ENCODE peak calls at places on chromosomes 12 and 14, in seven cellular contexts. H is CD4-positive, alpha-beta memory T cell; S is small intestine; T is thoracic aorta; W is gastrocnemius medialis; F is body of pancreas; N is prostate gland. D is an unnamed sample. For H3K27me3 and H3K4me1, the result is how much of the 10 kb centered on the place peaks cover.

GRCh38 chr12:10632226-10632625 is 18.8 kb upstream of the MAGOHB start:
- DNase-seq in W (no peak), H (no peak), S (no peak), T (no peak), N (no peak), F (no peak), D (no peak)

GRCh38 chr12:17322090-17322489 is 716.1 kb upstream of the LMO3 start:
- DNase-seq in H (no peak), T (no peak), N (no peak), W (no peak), F (no peak), S (no peak), D (no peak)

GRCh38 chr12:114655934-114656697 is 27.9 kb downstream of the TBX3 start:
- DNase-seq in H (no peak), F (peak), T (no peak), N (peak), S (peak), W (no peak), D (no peak)

GRCh38 chr12:6229823-6230222 is 29.6 kb downstream of the CD9 start:
- DNase-seq in W (peak), S (peak), T (peak), F (peak), N (peak), H (no peak), D (no peak)

GRCh38 chr14:89576132-89576923 is 159.3 kb upstream of the FOXN3 start:
- DNase-seq in F (no peak), W (no peak), S (no peak), H (no peak), N (no peak), T (no peak), D (no peak)

GRCh38 chr12:4865246-4865645 is 44.5 kb upstream of the KCNA1 start:
- DNase-seq in T (no peak), N (no peak), H (no peak), S (no peak), F (no peak), W (no peak), D (no peak)

GRCh38 chr14:54593860-54594259 is 26.9 kb downstream of the SAMD4A start:
- DNase-seq in N (no peak), W (no peak), H (no peak), T (no peak), S (no peak), F (no peak), D (no peak)

GRCh38 chr14:55327179-55327578 is 56.0 kb downstream of the FBXO34 start:
- DNase-seq in F (no peak), T (no peak), N (no peak), H (no peak), W (no peak), S (no peak), D (no peak)

GRCh38 chr14:96203635-96204034 is 1.0 kb upstream of the BDKRB2 start:
- DNase-seq in W (no peak), F (peak), H (no peak), S (peak), N (no peak), T (no peak), D (no peak)

GRCh38 chr14:80269338-80269935 is 58.1 kb upstream of the DIO2 start:
- DNase-seq in S (no peak), T (no peak), W (no peak), H (no peak), F (no peak), N (no peak), D (no peak)

GRCh38 chr12:71441350-71441748 is 1.8 kb downstream of the LGR5 start:
- DNase-seq in T (no peak), H (no peak), F (no peak), S (no peak), W (no peak), N (no peak), D (no peak)

GRCh38 chr12:32431025-32431424 is 31.7 kb downstream of the FGD4 start:
- DNase-seq in N (no peak), S (no peak), W (no peak), F (no peak), T (no peak), H (no peak), D (no peak)

GRCh38 chr12:67517181-67517887 is 131.2 kb upstream of the DYRK2 start:
- DNase-seq in N (peak), T (no peak), W (no peak), H (no peak), S (no peak), F (peak), D (no peak)

GRCh38 chr12:44852483-44852882 is 23.6 kb downstream of the NELL2 start:
- DNase-seq in H (no peak), N (no peak), S (no peak), W (no peak), F (no peak), T (no peak), D (no peak)

GRCh38 chr14:34466691-34467090 is 4.7 kb upstream of the SPTSSA start:
- DNase-seq in N (no peak), F (no peak), W (no peak), S (no peak), H (no peak), T (no peak), D (no peak)

GRCh38 chr14:22339277-22339676 is 249.7 kb downstream of the DAD1 start:
- DNase-seq in S (no peak), N (no peak), W (peak), F (peak), T (no peak), H (no peak), D (no peak)

GRCh38 chr12:69097619-69098368 is 141.6 kb upstream of the CPSF6 start:
- DNase-seq in S (no peak), W (no peak), T (no peak), N (no peak), F (no peak), H (no peak), D (no peak)

GRCh38 chr14:106883218-106883692 is 1356.9 kb downstream of the TMEM121 start:
- DNase-seq in T (no peak), W (no peak), F (no peak), N (no peak), H (no peak), S (no peak), D (peak)

GRCh38 chr12:6774557-6775062 is 2.3 kb downstream of the LAG3 start:
- DNase-seq in H (peak), F (no peak), N (no peak), S (peak), T (no peak), W (no peak), D (peak)

GRCh38 chr12:54683388-54683787 is 35.2 kb upstream of the DCD start:
- DNase-seq in N (no peak), S (no peak), W (no peak), H (no peak), T (no peak), F (no peak), D (no peak)
- H3K27me3 ChIP-seq in N (under half), S (under half), W (under half), H (under half), T (under half), F (under half), D (under half)

GRCh38 chr14:105841022-105842009 is 314.9 kb downstream of the TMEM121 start:
- DNase-seq in T (no peak), S (no peak), F (no peak), W (no peak), N (no peak), H (no peak), D (no peak)

GRCh38 chr14:105838107-105838506 is 311.7 kb downstream of the TMEM121 start:
- DNase-seq in H (no peak), S (no peak), F (no peak), W (no peak), T (no peak), N (no peak), D (no peak)

GRCh38 chr14:105840266-105841021 is 314.1 kb downstream of the TMEM121 start:
- DNase-seq in N (no peak), T (no peak), W (no peak), F (no peak), H (no peak), S (no peak), D (no peak)

GRCh38 chr14:105838591-105839424 is 312.4 kb downstream of the TMEM121 start:
- DNase-seq in S (no peak), F (no peak), T (no peak), W (no peak), N (no peak), H (no peak), D (no peak)

DNA sequence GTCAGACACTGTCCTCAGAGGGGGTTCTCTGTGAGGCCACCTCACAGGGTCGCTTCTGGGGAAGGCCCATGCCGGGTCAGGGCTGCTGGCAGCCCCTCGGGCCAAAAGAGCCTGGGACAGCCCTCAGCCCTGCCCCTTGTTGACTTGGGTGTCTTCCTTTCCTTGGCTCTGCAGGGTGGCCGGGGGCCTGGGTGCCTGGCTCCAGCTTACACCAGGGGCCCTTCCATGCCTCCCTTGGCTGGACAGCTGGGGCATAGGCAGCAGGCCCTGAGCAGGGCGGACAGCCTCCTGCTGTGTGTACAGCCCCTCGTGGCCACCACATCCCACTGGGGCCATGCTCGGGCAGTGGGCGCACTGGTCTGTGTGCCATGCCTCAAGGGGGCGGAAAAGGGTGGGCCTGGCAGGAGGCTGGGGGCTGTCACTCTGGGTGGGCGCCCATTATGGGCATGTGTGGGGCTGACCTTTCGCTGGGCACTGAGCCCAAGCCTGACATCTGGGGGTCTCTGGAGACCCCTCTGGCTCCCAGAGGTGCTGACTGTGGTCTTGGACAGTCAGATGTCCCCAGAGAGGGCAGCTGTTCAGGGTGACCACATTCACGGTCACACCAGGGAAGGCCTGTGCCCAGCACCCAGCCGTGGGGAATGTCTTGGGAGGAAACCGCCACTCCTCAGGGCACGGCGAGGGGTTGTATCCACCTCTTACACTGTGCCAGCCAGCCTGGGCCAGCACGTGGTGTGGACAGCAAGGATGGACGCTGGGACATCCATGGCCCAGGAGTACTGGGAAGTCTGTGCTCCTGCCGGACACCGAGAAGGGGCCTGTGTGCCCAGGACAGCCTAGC is 313.3 kb downstream of the TMEM121 start:
- DNase-seq in T (no peak), H (no peak), N (no peak), W (no peak), S (no peak), F (no peak), D (no peak)
- H3K4me1 ChIP-seq in T (under half), H (under half), N (under half), W (under half), S (under half), F (under half), D (under half)

GRCh38 chr12:130683811-130684210 is 32.3 kb downstream of the RIMBP2 start:
- DNase-seq in H (no peak), T (no peak), N (no peak), F (no peak), W (no peak), S (no peak), D (no peak)
- H3K27me3 ChIP-seq in H (under half), T (under half), N (under half), F (under half), W (under half), S (under half), D (under half)

DNA sequence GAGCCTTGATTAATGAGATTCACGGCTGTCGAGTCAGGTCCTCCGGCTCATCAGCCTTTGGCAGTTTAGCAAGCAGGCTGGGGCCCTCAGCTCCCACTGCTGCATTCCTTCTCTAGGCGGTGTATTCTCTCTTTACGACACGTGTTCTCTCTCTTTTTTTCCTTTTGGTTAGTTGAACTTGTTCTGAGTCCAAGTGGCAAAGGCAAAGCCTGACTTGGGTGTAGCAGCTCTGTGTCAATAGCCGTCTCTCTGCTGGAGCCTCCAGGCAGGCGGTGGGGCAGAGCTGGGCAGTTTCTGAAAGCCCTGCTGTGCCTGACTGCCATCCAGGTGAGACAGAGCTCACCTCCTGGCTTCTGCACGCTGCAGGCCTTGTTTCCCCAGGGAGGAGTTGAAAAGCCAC is 46.6 kb downstream of the SUSD6 start:
- DNase-seq in N (peak), S (peak), W (no peak), F (peak), T (no peak), H (no peak), D (no peak)
- H3K4me1 ChIP-seq in N (under half), S (under half), W (under half), F (half or more), T (half or more), H (half or more), D (under half)

DNA sequence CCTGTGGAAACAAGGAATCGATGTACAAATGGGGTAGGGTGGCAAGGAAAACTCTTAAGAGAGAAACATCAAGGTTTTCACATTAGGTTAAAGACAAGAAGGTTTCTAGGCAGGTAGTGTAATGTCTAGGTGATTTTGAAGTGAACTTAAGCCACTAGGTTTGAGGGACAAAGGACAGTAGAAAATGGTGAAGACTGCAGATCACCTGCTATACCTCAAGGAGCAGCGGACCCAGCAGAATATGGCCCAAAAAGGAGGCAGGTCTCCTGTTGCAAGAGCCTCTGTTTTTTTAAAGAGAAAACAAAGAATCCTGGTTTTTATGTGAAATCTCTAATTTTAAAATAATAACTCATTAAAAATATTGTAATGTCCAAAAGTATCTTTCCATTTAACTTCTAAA is 178.1 kb downstream of the ACSS3 start:
- DNase-seq in F (no peak), W (no peak), N (no peak), T (no peak), S (no peak), H (no peak), D (no peak)
- H3K27me3 ChIP-seq in F (under half), W (under half), N (under half), T (under half), S (under half), H (under half), D (under half)

GRCh38 chr14:65206078-65206447 is 103.7 kb upstream of the MAX start:
- DNase-seq in T (no peak), N (no peak), F (no peak), S (no peak), W (no peak), H (no peak), D (no peak)
- H3K4me1 ChIP-seq in T (under half), N (under half), F (under half), S (under half), W (under half), H (half or more), D (under half)

DNA sequence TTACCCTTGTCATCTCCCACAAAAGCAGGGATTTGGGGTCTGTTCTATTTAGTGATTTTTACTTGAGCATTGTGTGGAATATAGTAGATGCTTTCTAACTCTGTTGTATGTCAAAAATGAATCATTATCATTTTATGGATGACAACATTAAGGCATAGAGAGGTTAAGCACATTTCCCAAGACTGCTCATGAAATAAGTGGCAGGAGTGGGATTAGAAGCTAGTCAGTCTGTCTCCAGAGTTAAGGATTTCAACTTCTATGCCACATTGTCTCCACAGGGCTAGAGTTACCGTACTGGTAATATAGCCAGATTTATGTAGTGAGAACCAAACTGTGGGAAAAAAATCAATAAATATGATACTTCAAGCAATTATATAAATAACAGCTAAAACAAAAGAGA is 170.6 kb upstream of the DCN start:
- DNase-seq in T (no peak), W (no peak), F (no peak), S (no peak), N (no peak), H (no peak), D (no peak)
- H3K27me3 ChIP-seq in T (under half), W (under half), F (under half), S (under half), N (under half), H (under half), D (under half)

GRCh38 chr14:69644814-69645213 is 33.4 kb downstream of the SUSD6 start:
- DNase-seq in T (no peak), F (no peak), S (peak), N (no peak), W (no peak), H (no peak), D (no peak)

GRCh38 chr14:69636718-69637480 is 25.5 kb downstream of the SUSD6 start:
- DNase-seq in F (no peak), S (peak), H (no peak), N (no peak), W (no peak), T (no peak), D (no peak)

GRCh38 chr14:69643430-69644200 is 32.2 kb downstream of the SUSD6 start:
- DNase-seq in H (no peak), N (peak), F (peak), S (peak), T (no peak), W (peak), D (no peak)

GRCh38 chr14:69637503-69638030 is 26.2 kb downstream of the SUSD6 start:
- DNase-seq in W (peak), F (peak), S (peak), T (no peak), H (no peak), N (no peak), D (no peak)

GRCh38 chr14:69640931-69641330 is 29.5 kb downstream of the SUSD6 start:
- DNase-seq in H (no peak), W (no peak), S (no peak), F (no peak), T (no peak), N (no peak), D (no peak)
- H3K4me1 ChIP-seq in H (half or more), W (half or more), S (half or more), F (half or more), T (half or more), N (under half), D (half or more)